ENCODE peak calls at places on chromosomes 6 and 20, in eight cellular contexts. One of them, this sample, is unnamed.

GRCh38 chr6:98931710-98932109 is 16.0 kb downstream of the FBXL4 start:
- DNase-seq in cardiac muscle cell: no peak
- DNase-seq in AG04450: no peak
- DNase-seq in RWPE2: no peak
- DNase-seq in neural progenitor cell: peak
- DNase-seq in ovary: no peak
- DNase-seq in PC-9: no peak
- DNase-seq in body of pancreas: no peak
- DNase-seq in this sample: no peak

GRCh38 chr6:159968295-159969203 is at the start of gene IGF2R:
- DNase-seq in AG04450: no peak
- DNase-seq in PC-9: peak
- DNase-seq in neural progenitor cell: peak
- DNase-seq in cardiac muscle cell: peak
- DNase-seq in body of pancreas: peak
- DNase-seq in ovary: peak
- DNase-seq in RWPE2: peak
- DNase-seq in this sample: peak

GRCh38 chr6:143673638-143674037 is 4.1 kb upstream of the PHACTR2 start:
- DNase-seq in neural progenitor cell: peak
- DNase-seq in RWPE2: peak
- DNase-seq in AG04450: no peak
- DNase-seq in body of pancreas: no peak
- DNase-seq in PC-9: peak
- DNase-seq in cardiac muscle cell: peak
- DNase-seq in ovary: no peak
- DNase-seq in this sample: peak

GRCh38 chr6:130677312-130677711 is 149.9 kb upstream of the SMLR1 start:
- DNase-seq in cardiac muscle cell: no peak
- DNase-seq in PC-9: no peak
- DNase-seq in body of pancreas: no peak
- DNase-seq in RWPE2: no peak
- DNase-seq in neural progenitor cell: no peak
- DNase-seq in AG04450: no peak
- DNase-seq in ovary: no peak
- DNase-seq in this sample: no peak

GRCh38 chr6:142444800-142445405 is 143.1 kb downstream of the ADGRG6 start:
- DNase-seq in body of pancreas: no peak
- DNase-seq in ovary: no peak
- DNase-seq in RWPE2: no peak
- DNase-seq in neural progenitor cell: no peak
- DNase-seq in cardiac muscle cell: no peak
- DNase-seq in AG04450: no peak
- DNase-seq in PC-9: no peak
- DNase-seq in this sample: no peak

GRCh38 chr6:165600606-165601005 is 62.4 kb downstream of the PDE10A start:
- DNase-seq in cardiac muscle cell: no peak
- DNase-seq in PC-9: no peak
- DNase-seq in RWPE2: no peak
- DNase-seq in AG04450: no peak
- DNase-seq in neural progenitor cell: no peak
- DNase-seq in body of pancreas: no peak
- DNase-seq in ovary: no peak
- DNase-seq in this sample: no peak

GRCh38 chr6:142671791-142672190 is 273.2 kb downstream of the HIVEP2 start:
- DNase-seq in AG04450: no peak
- DNase-seq in ovary: no peak
- DNase-seq in RWPE2: no peak
- DNase-seq in neural progenitor cell: no peak
- DNase-seq in body of pancreas: no peak
- DNase-seq in PC-9: no peak
- DNase-seq in cardiac muscle cell: no peak
- DNase-seq in this sample: no peak

GRCh38 chr6:155828989-155829388 is 373.4 kb upstream of the NOX3 start:
- DNase-seq in cardiac muscle cell: no peak
- DNase-seq in AG04450: no peak
- DNase-seq in ovary: no peak
- DNase-seq in RWPE2: no peak
- DNase-seq in neural progenitor cell: no peak
- DNase-seq in body of pancreas: no peak
- DNase-seq in PC-9: no peak
- DNase-seq in this sample: no peak

GRCh38 chr6:56808871-56809359 is 146.0 kb upstream of the BEND6 start:
- DNase-seq in body of pancreas: no peak
- DNase-seq in neural progenitor cell: no peak
- DNase-seq in RWPE2: no peak
- DNase-seq in cardiac muscle cell: no peak
- DNase-seq in PC-9: peak
- DNase-seq in AG04450: no peak
- DNase-seq in ovary: no peak
- DNase-seq in this sample: peak

GRCh38 chr6:108609276-108609769 is 48.6 kb downstream of the FOXO3 start:
- DNase-seq in RWPE2: no peak
- DNase-seq in neural progenitor cell: no peak
- DNase-seq in body of pancreas: no peak
- DNase-seq in PC-9: no peak
- DNase-seq in cardiac muscle cell: no peak
- DNase-seq in AG04450: peak
- DNase-seq in ovary: no peak
- DNase-seq in this sample: no peak

GRCh38 chr6:142926494-142927273 is 18.3 kb downstream of the HIVEP2 start:
- DNase-seq in cardiac muscle cell: peak
- DNase-seq in neural progenitor cell: peak
- DNase-seq in PC-9: peak
- DNase-seq in AG04450: no peak
- DNase-seq in body of pancreas: peak
- DNase-seq in RWPE2: peak
- DNase-seq in ovary: peak
- DNase-seq in this sample: peak

GRCh38 chr6:1190361-1190760 is 121.5 kb upstream of the FOXQ1 start:
- DNase-seq in PC-9: peak
- DNase-seq in ovary: no peak
- DNase-seq in neural progenitor cell: no peak
- DNase-seq in cardiac muscle cell: peak
- DNase-seq in body of pancreas: no peak
- DNase-seq in AG04450: peak
- DNase-seq in RWPE2: peak
- DNase-seq in this sample: peak

GRCh38 chr20:24027229-24027628 is 38.6 kb upstream of the GGTLC1 start:
- DNase-seq in PC-9: no peak
- DNase-seq in RWPE2: no peak
- DNase-seq in cardiac muscle cell: peak
- DNase-seq in ovary: no peak
- DNase-seq in body of pancreas: peak
- DNase-seq in neural progenitor cell: no peak
- DNase-seq in AG04450: no peak
- DNase-seq in this sample: peak

GRCh38 chr6:168123165-168123911 is 44.3 kb upstream of the FRMD1 start:
- DNase-seq in AG04450: no peak
- DNase-seq in RWPE2: no peak
- DNase-seq in body of pancreas: no peak
- DNase-seq in cardiac muscle cell: no peak
- DNase-seq in neural progenitor cell: no peak
- DNase-seq in PC-9: no peak
- DNase-seq in ovary: no peak
- DNase-seq in this sample: no peak
- H3K4me3 ChIP-seq in AG04450: no peak
- H3K4me3 ChIP-seq in RWPE2: no peak
- H3K4me3 ChIP-seq in body of pancreas: no peak
- H3K4me3 ChIP-seq in cardiac muscle cell: no peak
- H3K4me3 ChIP-seq in neural progenitor cell: no peak
- H3K4me3 ChIP-seq in PC-9: no peak
- H3K4me3 ChIP-seq in ovary: no peak
- H3K4me3 ChIP-seq in this sample: no peak

GRCh38 chr6:116424001-116424400 is 37.2 kb upstream of the CALHM6 start:
- DNase-seq in PC-9: no peak
- DNase-seq in AG04450: no peak
- DNase-seq in ovary: no peak
- DNase-seq in body of pancreas: no peak
- DNase-seq in RWPE2: no peak
- DNase-seq in cardiac muscle cell: no peak
- DNase-seq in neural progenitor cell: no peak
- DNase-seq in this sample: peak

GRCh38 chr6:116422238-116422637 is 38.9 kb upstream of the CALHM6 start:
- DNase-seq in PC-9: no peak
- DNase-seq in AG04450: no peak
- DNase-seq in cardiac muscle cell: no peak
- DNase-seq in neural progenitor cell: no peak
- DNase-seq in RWPE2: no peak
- DNase-seq in ovary: no peak
- DNase-seq in body of pancreas: no peak
- DNase-seq in this sample: no peak

GRCh38 chr6:116420341-116420740 is 40.8 kb upstream of the CALHM6 start:
- DNase-seq in PC-9: no peak
- DNase-seq in ovary: no peak
- DNase-seq in RWPE2: no peak
- DNase-seq in cardiac muscle cell: no peak
- DNase-seq in neural progenitor cell: no peak
- DNase-seq in AG04450: no peak
- DNase-seq in body of pancreas: no peak
- DNase-seq in this sample: no peak

GRCh38 chr6:116417661-116418060 is 43.5 kb upstream of the CALHM6 start:
- DNase-seq in ovary: no peak
- DNase-seq in cardiac muscle cell: no peak
- DNase-seq in AG04450: no peak
- DNase-seq in RWPE2: no peak
- DNase-seq in body of pancreas: no peak
- DNase-seq in neural progenitor cell: no peak
- DNase-seq in PC-9: no peak
- DNase-seq in this sample: no peak

DNA sequence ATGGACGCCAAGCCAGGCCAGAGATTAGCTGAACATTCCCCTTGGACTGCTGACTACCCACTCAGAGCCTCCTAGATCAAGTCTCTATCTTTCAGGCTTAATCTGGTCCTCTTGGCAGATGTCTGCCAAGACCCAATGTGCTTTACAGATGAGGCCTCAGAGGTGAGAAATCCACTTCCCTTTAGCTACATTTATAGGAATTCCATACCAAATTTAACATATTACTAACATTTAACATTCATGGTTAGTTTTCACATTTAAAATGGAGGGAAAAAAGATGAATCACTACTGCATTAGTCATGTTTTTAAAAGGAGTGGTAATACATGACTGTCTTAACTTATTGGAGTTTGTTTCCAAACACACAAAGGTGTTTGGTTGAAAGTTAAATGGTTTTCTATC is 42.1 kb upstream of the CALHM6 start:
- DNase-seq in body of pancreas: no peak
- DNase-seq in PC-9: no peak
- DNase-seq in RWPE2: no peak
- DNase-seq in neural progenitor cell: no peak
- DNase-seq in ovary: no peak
- DNase-seq in cardiac muscle cell: no peak
- DNase-seq in AG04450: no peak
- DNase-seq in this sample: no peak
- H3K27ac ChIP-seq in body of pancreas: no peak
- H3K27ac ChIP-seq in PC-9: no peak
- H3K27ac ChIP-seq in RWPE2: peak
- H3K27ac ChIP-seq in neural progenitor cell: no peak
- H3K27ac ChIP-seq in ovary: no peak
- H3K27ac ChIP-seq in cardiac muscle cell: no peak
- H3K27ac ChIP-seq in AG04450: no peak
- H3K27ac ChIP-seq in this sample: no peak

GRCh38 chr20:15867899-15868298 is 705.3 kb downstream of the KIF16B start:
- DNase-seq in AG04450: no peak
- DNase-seq in RWPE2: no peak
- DNase-seq in neural progenitor cell: no peak
- DNase-seq in PC-9: no peak
- DNase-seq in ovary: no peak
- DNase-seq in cardiac muscle cell: no peak
- DNase-seq in body of pancreas: no peak
- DNase-seq in this sample: no peak
- TF ChIP-seq CTCF in AG04450: no peak
- TF ChIP-seq CTCF in RWPE2: peak
- TF ChIP-seq CTCF in neural progenitor cell: peak
- TF ChIP-seq CTCF in PC-9: no peak
- TF ChIP-seq CTCF in ovary: no peak
- TF ChIP-seq CTCF in cardiac muscle cell: no peak
- TF ChIP-seq CTCF in body of pancreas: no peak
- TF ChIP-seq CTCF in this sample: peak

DNA sequence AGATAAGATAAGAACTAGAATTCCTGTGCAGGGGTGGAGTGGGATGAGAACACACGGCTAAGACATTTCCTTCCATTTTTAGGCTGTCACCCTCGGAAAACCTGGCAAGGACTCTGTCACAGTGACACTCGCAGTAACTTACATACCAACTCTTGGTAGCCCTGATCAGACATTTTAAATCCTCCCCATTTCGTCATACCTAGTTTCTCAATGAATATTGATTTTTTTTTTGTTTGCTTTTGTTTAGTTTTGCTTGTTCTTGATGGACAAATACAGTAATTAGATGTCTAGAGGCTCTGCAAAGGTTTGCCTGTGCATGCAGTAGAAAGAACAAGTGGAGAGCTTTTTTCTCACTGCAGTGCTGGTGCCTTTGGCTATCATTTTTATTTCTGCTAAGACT is 213.0 kb upstream of the FAM83B start:
- DNase-seq in AG04450: no peak
- DNase-seq in PC-9: no peak
- DNase-seq in ovary: no peak
- DNase-seq in cardiac muscle cell: no peak
- DNase-seq in body of pancreas: no peak
- DNase-seq in RWPE2: no peak
- DNase-seq in neural progenitor cell: no peak
- DNase-seq in this sample: no peak
- H3K4me3 ChIP-seq in AG04450: no peak
- H3K4me3 ChIP-seq in PC-9: no peak
- H3K4me3 ChIP-seq in ovary: no peak
- H3K4me3 ChIP-seq in cardiac muscle cell: no peak
- H3K4me3 ChIP-seq in body of pancreas: no peak
- H3K4me3 ChIP-seq in RWPE2: no peak
- H3K4me3 ChIP-seq in neural progenitor cell: no peak
- H3K4me3 ChIP-seq in this sample: no peak

GRCh38 chr20:31640259-31640658 is 2.5 kb downstream of the COX4I2 start:
- DNase-seq in RWPE2: no peak
- DNase-seq in ovary: no peak
- DNase-seq in cardiac muscle cell: no peak
- DNase-seq in AG04450: no peak
- DNase-seq in PC-9: no peak
- DNase-seq in body of pancreas: no peak
- DNase-seq in neural progenitor cell: no peak
- DNase-seq in this sample: no peak
- H3K27ac ChIP-seq in RWPE2: no peak
- H3K27ac ChIP-seq in ovary: no peak
- H3K27ac ChIP-seq in cardiac muscle cell: no peak
- H3K27ac ChIP-seq in AG04450: no peak
- H3K27ac ChIP-seq in PC-9: no peak
- H3K27ac ChIP-seq in body of pancreas: no peak
- H3K27ac ChIP-seq in neural progenitor cell: no peak
- H3K27ac ChIP-seq in this sample: no peak

GRCh38 chr6:75368151-75368779 is 83.7 kb upstream of the TMEM30A start:
- DNase-seq in neural progenitor cell: peak
- DNase-seq in body of pancreas: peak
- DNase-seq in ovary: no peak
- DNase-seq in RWPE2: no peak
- DNase-seq in AG04450: no peak
- DNase-seq in cardiac muscle cell: peak
- DNase-seq in PC-9: peak
- DNase-seq in this sample: no peak
- TF ChIP-seq CTCF in neural progenitor cell: peak
- TF ChIP-seq CTCF in body of pancreas: peak
- TF ChIP-seq CTCF in ovary: no peak
- TF ChIP-seq CTCF in RWPE2: peak
- TF ChIP-seq CTCF in AG04450: peak
- TF ChIP-seq CTCF in cardiac muscle cell: peak
- TF ChIP-seq CTCF in PC-9: peak
- TF ChIP-seq CTCF in this sample: peak

This sample was measured in brain microvascular endothelial cell.